ENCODE peak calls at places on chromosome 18, in four cellular contexts. Y is Caco-2, F is pancreas, L is A549. V is an unnamed sample.

GRCh38 chr18:58993260-58993659 is 128.6 kb downstream of the ZNF532 start:
- DNase-seq in Y (no peak), F (no peak), L (peak; percentile 49), V (no peak)

GRCh38 chr18:5416112-5416511 is 120.6 kb upstream of the ZBTB14 start:
- DNase-seq in Y (no peak), F (no peak), L (no peak), V (no peak)

GRCh38 chr18:63551769-63552168 is 9.6 kb downstream of the SERPINB12 start:
- DNase-seq in Y (no peak), F (no peak), L (no peak), V (no peak)

GRCh38 chr18:1094408-1094807 is 189.7 kb downstream of the ADCYAP1 start:
- DNase-seq in Y (no peak), F (no peak), L (no peak), V (no peak)

GRCh38 chr18:68263481-68263880 is 451.4 kb downstream of the TMX3 start:
- DNase-seq in Y (no peak), F (no peak), L (no peak), V (no peak)

GRCh38 chr18:46675112-46675511 is 18.1 kb upstream of the LOXHD1 start:
- DNase-seq in Y (no peak), F (no peak), L (no peak), V (no peak)

GRCh38 chr18:26792661-26793060 is 72.8 kb downstream of the AQP4 start:
- DNase-seq in Y (no peak), F (no peak), L (peak; percentile 7), V (no peak)

GRCh38 chr18:74679006-74679678 is 81.5 kb downstream of the ZNF407 start:
- DNase-seq in Y (no peak), F (no peak), L (no peak), V (no peak)

GRCh38 chr18:64692826-64693225 is 543.9 kb upstream of the LINC00305 start:
- DNase-seq in Y (no peak), F (no peak), L (no peak), V (no peak)

GRCh38 chr18:50312296-50313030 is 25.0 kb upstream of the CXXC1 start:
- DNase-seq in Y (no peak), F (no peak), L (no peak), V (no peak)

GRCh38 chr18:76491436-76491800 is 3.6 kb downstream of the ZNF516 start:
- DNase-seq in Y (peak; percentile 81), F (peak; percentile 80), L (peak; percentile 28), V (peak; percentile 89)

GRCh38 chr18:63161728-63162195 is 157.8 kb downstream of the BCL2 start:
- DNase-seq in Y (peak; percentile 51), F (no peak), L (peak; percentile 20), V (peak; percentile 59)

GRCh38 chr18:32488078-32488477 is 17.4 kb upstream of the GAREM1 start:
- DNase-seq in Y (no peak), F (no peak), L (no peak), V (no peak)

GRCh38 chr18:3624818-3625716 is 175.1 kb downstream of the TGIF1 start:
- DNase-seq in Y (peak; percentile 73), F (no peak), L (peak; percentile 72), V (no peak)
- H3K4me1 ChIP-seq in Y (peaks cover 54% of the 10 kb centered on the region), F (no peaks in the 10 kb centered on the region), L (peaks cover 60% of the 10 kb centered on the region), V (peaks cover 23% of the 10 kb centered on the region)

DNA sequence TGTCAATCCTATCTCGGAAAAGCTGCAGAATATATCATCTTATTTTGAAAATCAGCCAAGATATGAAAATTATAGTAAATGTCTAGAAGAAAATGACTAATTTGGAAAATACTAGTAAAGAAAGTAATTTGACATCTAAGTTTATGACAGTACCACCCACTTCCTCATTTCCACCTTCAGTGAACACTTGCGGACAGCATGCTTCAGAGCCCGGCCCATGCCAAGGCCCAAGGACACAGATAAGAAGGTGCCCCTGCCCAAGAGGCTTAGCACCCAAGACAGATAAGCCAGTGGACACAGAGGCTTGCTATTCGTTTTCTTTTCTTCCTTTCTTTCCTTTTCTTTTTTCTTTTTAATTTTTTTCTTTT is 4.8 kb upstream of the KCNG2 start:
- DNase-seq in Y (no peak), F (no peak), L (no peak), V (no peak)
- H3K4me1 ChIP-seq in Y (no peaks in the 10 kb centered on the region), F (no peaks in the 10 kb centered on the region), L (peaks cover 7% of the 10 kb centered on the region), V (peaks cover 2% of the 10 kb centered on the region)

GRCh38 chr18:55302337-55302833 is 285.6 kb downstream of the TCF4 start:
- DNase-seq in Y (no peak), F (no peak), L (no peak), V (no peak)
- H3K4me1 ChIP-seq in Y (no peaks in the 10 kb centered on the region), F (no peaks in the 10 kb centered on the region), L (no peaks in the 10 kb centered on the region), V (no peaks in the 10 kb centered on the region)

DNA sequence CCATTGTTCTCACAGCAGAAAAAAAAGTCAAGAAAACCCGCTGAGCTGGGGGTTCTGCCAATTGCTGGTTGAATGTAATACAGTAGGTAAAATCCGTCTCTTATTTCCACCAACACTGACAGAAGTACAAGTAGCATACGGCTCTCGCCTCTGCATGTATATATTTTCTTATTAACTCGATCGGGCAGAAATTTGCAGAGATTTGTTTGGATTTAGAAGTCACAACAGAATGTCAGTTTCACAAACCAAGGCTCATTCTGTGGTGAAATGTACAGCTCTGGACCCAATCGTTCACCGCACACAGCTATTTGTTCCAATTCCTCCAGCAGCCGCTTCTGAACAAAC is 286.8 kb downstream of the TCF4 start:
- DNase-seq in Y (no peak), F (no peak), L (no peak), V (no peak)
- H3K4me1 ChIP-seq in Y (no peaks in the 10 kb centered on the region), F (no peaks in the 10 kb centered on the region), L (no peaks in the 10 kb centered on the region), V (no peaks in the 10 kb centered on the region)